ENCODE peak calls at places on chromosomes 4 and X, in six cellular contexts. One of them, this sample, is unnamed.

GRCh38 chr4:148329751-148330150 is 112.5 kb downstream of the NR3C2 start:
- DNase-seq in stomach: no peak
- DNase-seq in AG04449: no peak
- DNase-seq in GM12865: no peak
- DNase-seq in ovary: no peak
- DNase-seq in spleen: no peak
- DNase-seq in this sample: no peak

GRCh38 chr4:56727150-56727549 is 46.1 kb upstream of the HOPX start:
- DNase-seq in GM12865: no peak
- DNase-seq in spleen: no peak
- DNase-seq in ovary: no peak
- DNase-seq in stomach: no peak
- DNase-seq in AG04449: no peak
- DNase-seq in this sample: peak; percentile 27

GRCh38 chrX:97539970-97540519 is 656.3 kb downstream of the RPA4 start:
- DNase-seq in stomach: no peak
- DNase-seq in GM12865: no peak
- DNase-seq in ovary: no peak
- DNase-seq in spleen: no peak
- DNase-seq in AG04449: no peak
- DNase-seq in this sample: no peak

GRCh38 chr4:186189656-186190055 is 1.7 kb upstream of the CYP4V2 start:
- DNase-seq in stomach: no peak
- DNase-seq in GM12865: no peak
- DNase-seq in ovary: no peak
- DNase-seq in AG04449: no peak
- DNase-seq in spleen: no peak
- DNase-seq in this sample: no peak

GRCh38 chr4:159048166-159048886 is 54.6 kb upstream of the RAPGEF2 start:
- DNase-seq in AG04449: no peak
- DNase-seq in ovary: peak; percentile 55
- DNase-seq in spleen: no peak
- DNase-seq in GM12865: no peak
- DNase-seq in stomach: peak; percentile 77
- DNase-seq in this sample: peak; percentile 72

GRCh38 chrX:39518451-39519212 is 579.1 kb downstream of the BCOR start:
- DNase-seq in spleen: no peak
- DNase-seq in ovary: no peak
- DNase-seq in AG04449: no peak
- DNase-seq in GM12865: no peak
- DNase-seq in stomach: peak; percentile 28
- DNase-seq in this sample: peak; percentile 2

GRCh38 chr4:772776-773175 is 53.2 kb downstream of the CPLX1 start:
- DNase-seq in stomach: no peak
- DNase-seq in GM12865: no peak
- DNase-seq in ovary: no peak
- DNase-seq in AG04449: no peak
- DNase-seq in spleen: no peak
- DNase-seq in this sample: no peak

GRCh38 chrX:39050427-39050826 is 249.2 kb downstream of the MID1IP1 start:
- DNase-seq in ovary: no peak
- DNase-seq in AG04449: no peak
- DNase-seq in GM12865: no peak
- DNase-seq in spleen: no peak
- DNase-seq in stomach: no peak
- DNase-seq in this sample: no peak

GRCh38 chr4:126023946-126024345 is 709.2 kb downstream of the FAT4 start:
- DNase-seq in ovary: no peak
- DNase-seq in AG04449: no peak
- DNase-seq in GM12865: no peak
- DNase-seq in spleen: no peak
- DNase-seq in stomach: no peak
- DNase-seq in this sample: no peak

GRCh38 chrX:134246282-134246681 is 9.3 kb downstream of the CCDC160 start:
- DNase-seq in spleen: no peak
- DNase-seq in ovary: no peak
- DNase-seq in stomach: no peak
- DNase-seq in AG04449: no peak
- DNase-seq in GM12865: peak; percentile 30
- DNase-seq in this sample: no peak

GRCh38 chr4:133131829-133132485 is 17.1 kb upstream of the PCDH10 start:
- DNase-seq in ovary: no peak
- DNase-seq in AG04449: no peak
- DNase-seq in stomach: no peak
- DNase-seq in GM12865: no peak
- DNase-seq in spleen: no peak
- DNase-seq in this sample: no peak

GRCh38 chrX:154309041-154309775 is 13.6 kb downstream of the TKTL1 start:
- DNase-seq in ovary: no peak
- DNase-seq in spleen: peak; percentile 62
- DNase-seq in GM12865: no peak
- DNase-seq in AG04449: no peak
- DNase-seq in stomach: no peak
- DNase-seq in this sample: no peak

GRCh38 chr4:95548738-95549245 is at the start of gene UNC5C:
- DNase-seq in ovary: peak; percentile 67
- DNase-seq in AG04449: no peak
- DNase-seq in GM12865: peak; percentile 4
- DNase-seq in spleen: peak; percentile 83
- DNase-seq in stomach: peak; percentile 36
- DNase-seq in this sample: peak; percentile 64

GRCh38 chrX:291411-291901 is 10.3 kb downstream of the PLCXD1 start:
- DNase-seq in spleen: peak; percentile 65
- DNase-seq in stomach: no peak
- DNase-seq in GM12865: no peak
- DNase-seq in AG04449: no peak
- DNase-seq in ovary: no peak
- DNase-seq in this sample: no peak

GRCh38 chr4:24702266-24702665 is 93.1 kb upstream of the SOD3 start:
- DNase-seq in AG04449: no peak
- DNase-seq in stomach: no peak
- DNase-seq in spleen: no peak
- DNase-seq in GM12865: no peak
- DNase-seq in ovary: no peak
- DNase-seq in this sample: no peak

GRCh38 chrX:86946569-86946968 is 571.0 kb upstream of the KLHL4 start:
- DNase-seq in AG04449: no peak
- DNase-seq in stomach: no peak
- DNase-seq in ovary: no peak
- DNase-seq in spleen: no peak
- DNase-seq in GM12865: peak; percentile 5
- DNase-seq in this sample: no peak

GRCh38 chr4:37537484-37537883 is 148.7 kb downstream of the RELL1 start:
- DNase-seq in ovary: no peak
- DNase-seq in stomach: no peak
- DNase-seq in spleen: no peak
- DNase-seq in GM12865: no peak
- DNase-seq in AG04449: no peak
- DNase-seq in this sample: no peak

GRCh38 chrX:12981880-12982279 is 7.0 kb downstream of the TMSB4X start:
- DNase-seq in stomach: no peak
- DNase-seq in spleen: no peak
- DNase-seq in ovary: no peak
- DNase-seq in AG04449: no peak
- DNase-seq in GM12865: peak; percentile 21
- DNase-seq in this sample: no peak

GRCh38 chr4:168128601-168129000 is 36.3 kb downstream of the ANXA10 start:
- DNase-seq in AG04449: no peak
- DNase-seq in stomach: no peak
- DNase-seq in ovary: no peak
- DNase-seq in GM12865: no peak
- DNase-seq in spleen: no peak
- DNase-seq in this sample: no peak

GRCh38 chrX:111170017-111170416 is 74.0 kb downstream of the PAK3 start:
- DNase-seq in spleen: no peak
- DNase-seq in GM12865: no peak
- DNase-seq in ovary: no peak
- DNase-seq in stomach: no peak
- DNase-seq in AG04449: no peak
- DNase-seq in this sample: peak; percentile 31

GRCh38 chrX:49947778-49948177 is 25.4 kb downstream of the CLCN5 start:
- DNase-seq in spleen: no peak
- DNase-seq in stomach: no peak
- DNase-seq in ovary: no peak
- DNase-seq in GM12865: peak; percentile 10
- DNase-seq in AG04449: no peak
- DNase-seq in this sample: no peak

GRCh38 chrX:5791721-5792120 is 436.9 kb downstream of the NLGN4X start:
- DNase-seq in spleen: no peak
- DNase-seq in AG04449: no peak
- DNase-seq in ovary: no peak
- DNase-seq in stomach: no peak
- DNase-seq in GM12865: no peak
- DNase-seq in this sample: no peak

GRCh38 chr4:53943345-53944085 is 120.9 kb downstream of the CHIC2 start:
- DNase-seq in GM12865: no peak
- DNase-seq in ovary: no peak
- DNase-seq in stomach: no peak
- DNase-seq in spleen: no peak
- DNase-seq in AG04449: no peak
- DNase-seq in this sample: peak; percentile 78

GRCh38 chr4:183195534-183195933 is 96.5 kb downstream of the WWC2 start:
- DNase-seq in AG04449: no peak
- DNase-seq in GM12865: no peak
- DNase-seq in spleen: no peak
- DNase-seq in ovary: no peak
- DNase-seq in stomach: no peak
- DNase-seq in this sample: no peak

GRCh38 chr4:15655223-15656037 is at the start of gene FBXL5:
- DNase-seq in spleen: peak; percentile 96
- DNase-seq in GM12865: peak; percentile 92
- DNase-seq in AG04449: no peak
- DNase-seq in stomach: peak; percentile 84
- DNase-seq in ovary: peak; percentile 87
- DNase-seq in this sample: peak; percentile 88

GRCh38 chr4:119785963-119786362 is 157.4 kb upstream of the PDE5A start:
- DNase-seq in AG04449: no peak
- DNase-seq in stomach: peak; percentile 26
- DNase-seq in ovary: no peak
- DNase-seq in GM12865: no peak
- DNase-seq in spleen: no peak
- DNase-seq in this sample: peak; percentile 33

GRCh38 chr4:67575232-67575888 is 16.8 kb downstream of the STAP1 start:
- DNase-seq in GM12865: peak; percentile 88
- DNase-seq in ovary: no peak
- DNase-seq in stomach: no peak
- DNase-seq in spleen: no peak
- DNase-seq in AG04449: no peak
- DNase-seq in this sample: no peak

GRCh38 chrX:21708116-21708515 is 49.8 kb downstream of the SMPX start:
- DNase-seq in AG04449: no peak
- DNase-seq in ovary: no peak
- DNase-seq in stomach: no peak
- DNase-seq in GM12865: peak; percentile 5
- DNase-seq in spleen: no peak
- DNase-seq in this sample: no peak

GRCh38 chrX:57905141-57905540 is 5.1 kb downstream of the ZXDA start:
- DNase-seq in GM12865: no peak
- DNase-seq in stomach: no peak
- DNase-seq in spleen: no peak
- DNase-seq in ovary: no peak
- DNase-seq in AG04449: no peak
- DNase-seq in this sample: no peak

GRCh38 chrX:29662759-29663503 is 552.4 kb upstream of the MAGEB2 start:
- DNase-seq in ovary: no peak
- DNase-seq in GM12865: peak; percentile 47
- DNase-seq in AG04449: peak; percentile 46
- DNase-seq in spleen: no peak
- DNase-seq in stomach: no peak
- DNase-seq in this sample: peak; percentile 94

GRCh38 chrX:106707771-106708454 is 18.6 kb upstream of the RNF128 start:
- DNase-seq in stomach: no peak
- DNase-seq in spleen: no peak
- DNase-seq in ovary: no peak
- DNase-seq in AG04449: peak; percentile 80
- DNase-seq in GM12865: no peak
- DNase-seq in this sample: peak; percentile 90

GRCh38 chr4:140372607-140373327 is 679 bp upstream of the SCOC start:
- DNase-seq in AG04449: no peak
- DNase-seq in ovary: no peak
- DNase-seq in spleen: no peak
- DNase-seq in stomach: no peak
- DNase-seq in GM12865: peak; percentile 71
- DNase-seq in this sample: peak; percentile 39

GRCh38 chr4:7898385-7898784 is 41.3 kb downstream of the AFAP1 start:
- DNase-seq in spleen: no peak
- DNase-seq in AG04449: no peak
- DNase-seq in stomach: no peak
- DNase-seq in GM12865: no peak
- DNase-seq in ovary: no peak
- DNase-seq in this sample: no peak
- H3K4me3 ChIP-seq in spleen: no peak overlapping the region
- H3K4me3 ChIP-seq in AG04449: no peak overlapping the region
- H3K4me3 ChIP-seq in stomach: no peak overlapping the region
- H3K4me3 ChIP-seq in GM12865: no peak overlapping the region
- H3K4me3 ChIP-seq in ovary: no peak overlapping the region
- H3K4me3 ChIP-seq in this sample: no peak overlapping the region

DNA sequence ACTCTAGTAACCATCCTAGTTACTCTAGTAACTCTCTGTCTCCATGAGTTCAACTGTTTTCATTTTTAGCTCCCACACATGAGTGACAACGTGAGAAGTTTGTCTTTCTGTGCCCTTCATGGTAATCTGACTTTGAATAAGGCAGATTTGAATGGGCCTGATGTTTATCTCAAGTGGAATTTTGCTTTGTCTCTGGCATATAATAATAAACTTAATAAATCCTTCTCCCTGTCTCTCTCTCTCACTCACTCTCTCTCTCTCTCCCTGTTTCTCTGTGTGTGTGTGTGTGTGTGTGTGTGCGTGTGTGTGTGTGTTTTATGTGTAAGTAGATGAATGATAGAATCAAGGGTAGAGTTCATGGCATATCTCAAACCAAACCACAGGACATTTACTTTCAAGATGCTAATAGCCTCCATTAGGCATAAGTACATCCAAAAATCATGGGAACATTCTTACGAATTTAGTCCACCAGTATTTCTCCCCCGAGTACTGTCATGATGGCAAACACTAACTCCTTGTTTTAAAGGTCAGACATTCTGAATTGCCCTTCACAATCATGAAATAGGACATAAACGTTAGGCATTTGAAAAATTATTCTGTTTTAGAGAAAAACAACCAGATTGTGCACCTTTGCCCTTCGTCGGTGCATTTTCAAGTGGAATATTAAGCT is 193.1 kb downstream of the SPATA18 start:
- DNase-seq in spleen: no peak
- DNase-seq in stomach: no peak
- DNase-seq in GM12865: no peak
- DNase-seq in AG04449: no peak
- DNase-seq in ovary: no peak
- DNase-seq in this sample: no peak
- TF ChIP-seq CTCF in spleen: no peak
- TF ChIP-seq CTCF in stomach: no peak
- TF ChIP-seq CTCF in GM12865: no peak
- TF ChIP-seq CTCF in AG04449: no peak
- TF ChIP-seq CTCF in ovary: no peak
- TF ChIP-seq CTCF in this sample: no peak

GRCh38 chr4:173538903-173539445 is 8.9 kb upstream of the HAND2 start:
- DNase-seq in GM12865: no peak
- DNase-seq in stomach: no peak
- DNase-seq in spleen: no peak
- DNase-seq in AG04449: no peak
- DNase-seq in ovary: no peak
- DNase-seq in this sample: no peak
- H3K4me3 ChIP-seq in GM12865: no peak overlapping the region
- H3K4me3 ChIP-seq in stomach: peak overlapping the region; percentile 50
- H3K4me3 ChIP-seq in spleen: peak overlapping the region; percentile 22
- H3K4me3 ChIP-seq in AG04449: peak overlapping the region; percentile 46
- H3K4me3 ChIP-seq in ovary: peak overlapping the region; percentile 39
- H3K4me3 ChIP-seq in this sample: no peak overlapping the region

GRCh38 chr4:2186133-2186864 is 55.6 kb downstream of the HAUS3 start:
- DNase-seq in stomach: peak; percentile 57
- DNase-seq in GM12865: peak; percentile 34
- DNase-seq in AG04449: no peak
- DNase-seq in ovary: no peak
- DNase-seq in spleen: no peak
- DNase-seq in this sample: peak; percentile 7
- TF ChIP-seq CTCF in stomach: no peak
- TF ChIP-seq CTCF in GM12865: peak; percentile 40
- TF ChIP-seq CTCF in AG04449: no peak
- TF ChIP-seq CTCF in ovary: no peak
- TF ChIP-seq CTCF in spleen: no peak
- TF ChIP-seq CTCF in this sample: peak; percentile 43

This sample was measured in astrocyte of the spinal cord.